ENCODE peak calls at places on chromosome 1, in ten cellular contexts. U, N, G, D, L, I, V, J, Z and R are unnamed samples.

GRCh38 chr1:45684402-45684801 is 1.9 kb downstream of the GPBP1L1 start:
- DNase-seq in U (no peak), N (no peak), G (no peak), D (no peak), L (no peak), I (no peak), V (no peak), J (no peak), Z (no peak), R (no peak)

GRCh38 chr1:93703649-93704048 is 22.0 kb upstream of the BCAR3 start:
- DNase-seq in U (no peak), N (no peak), G (no peak), D (peak; percentile 25), L (no peak), I (no peak), V (peak; percentile 26), J (no peak), Z (no peak), R (no peak)

GRCh38 chr1:51313268-51313852 is 17.0 kb downstream of the TTC39A start:
- DNase-seq in U (no peak), N (no peak), G (peak; percentile 27), D (peak; percentile 39), L (no peak), I (no peak), V (no peak), J (no peak), Z (no peak), R (no peak)

GRCh38 chr1:1782399-1783221 is 4.3 kb upstream of the NADK start:
- DNase-seq in U (peak; percentile 79), N (peak; percentile 89), G (peak; percentile 35), D (peak; percentile 80), L (peak; percentile 31), I (peak; percentile 55), V (peak; percentile 80), J (peak; percentile 69), Z (no peak), R (peak; percentile 31)

GRCh38 chr1:204363335-204364114 is 3.8 kb upstream of the PLEKHA6 start:
- DNase-seq in U (peak; percentile 91), N (peak; percentile 85), G (peak; percentile 84), D (peak; percentile 92), L (peak; percentile 43), I (peak; percentile 37), V (peak; percentile 54), J (peak; percentile 82), Z (peak; percentile 56), R (peak; percentile 55)

GRCh38 chr1:180515857-180516388 is 13.5 kb upstream of the ACBD6 start:
- DNase-seq in U (peak; percentile 63), N (no peak), G (peak; percentile 89), D (peak; percentile 95), L (peak; percentile 37), I (peak; percentile 37), V (peak; percentile 54), J (peak; percentile 69), Z (peak; percentile 86), R (peak; percentile 23)

GRCh38 chr1:37234941-37235418 is 200.7 kb upstream of the GRIK3 start:
- DNase-seq in U (peak; percentile 52), N (no peak), G (peak; percentile 92), D (no peak), L (no peak), I (no peak), V (no peak), J (no peak), Z (no peak), R (no peak)

GRCh38 chr1:45929257-45929687 is 125.9 kb downstream of the MAST2 start:
- DNase-seq in U (no peak), N (no peak), G (peak; percentile 20), D (peak; percentile 5), L (no peak), I (no peak), V (peak; percentile 21), J (no peak), Z (no peak), R (no peak)

GRCh38 chr1:36511804-36512798 is 29.4 kb upstream of the CSF3R start:
- DNase-seq in U (no peak), N (no peak), G (no peak), D (peak; percentile 56), L (no peak), I (no peak), V (peak; percentile 29), J (no peak), Z (peak; percentile 10), R (no peak)

GRCh38 chr1:70227439-70227838 is 6.3 kb downstream of the SRSF11 start:
- DNase-seq in U (no peak), N (no peak), G (no peak), D (no peak), L (no peak), I (no peak), V (no peak), J (no peak), Z (no peak), R (no peak)

GRCh38 chr1:119689511-119689910 is 22.2 kb upstream of the PHGDH start:
- DNase-seq in U (no peak), N (no peak), G (peak; percentile 17), D (no peak), L (no peak), I (no peak), V (no peak), J (no peak), Z (no peak), R (no peak)

GRCh38 chr1:20429296-20429695 is 56.7 kb downstream of the CAMK2N1 start:
- DNase-seq in U (no peak), N (no peak), G (no peak), D (no peak), L (no peak), I (no peak), V (no peak), J (no peak), Z (no peak), R (no peak)

GRCh38 chr1:45971922-45972321 is 160.5 kb downstream of the PIK3R3 start:
- DNase-seq in U (no peak), N (no peak), G (no peak), D (no peak), L (no peak), I (no peak), V (no peak), J (no peak), Z (no peak), R (no peak)

GRCh38 chr1:31588751-31589515 is 12.6 kb downstream of the TINAGL1 start:
- DNase-seq in U (peak; percentile 80), N (peak; percentile 84), G (peak; percentile 51), D (no peak), L (no peak), I (no peak), V (peak; percentile 77), J (no peak), Z (no peak), R (no peak)

GRCh38 chr1:108570128-108570527 is 10.2 kb downstream of the EEIG2 start:
- DNase-seq in U (no peak), N (no peak), G (peak; percentile 33), D (peak; percentile 42), L (no peak), I (no peak), V (no peak), J (no peak), Z (no peak), R (no peak)
- TF ChIP-seq CTCF in U (peak; percentile 76), N (no peak), G (peak; percentile 46), D (peak; percentile 34), L (peak; percentile 34), I (no peak), V (peak; percentile 65), J (peak; percentile 57), Z (peak; percentile 46), R (peak; percentile 61)

GRCh38 chr1:29341936-29342335 is 105.6 kb downstream of the PTPRU start:
- DNase-seq in U (no peak), N (no peak), G (no peak), D (peak; percentile 6), L (no peak), I (no peak), V (no peak), J (no peak), Z (no peak), R (no peak)
- TF ChIP-seq CTCF in U (peak; percentile 19), N (no peak), G (peak; percentile 32), D (no peak), L (no peak), I (no peak), V (no peak), J (no peak), Z (no peak), R (no peak)

GRCh38 chr1:223363057-223363855 is 720 bp downstream of the SUSD4 start:
- DNase-seq in U (peak; percentile 76), N (peak; percentile 79), G (peak; percentile 61), D (no peak), L (peak; percentile 24), I (no peak), V (peak; percentile 10), J (peak; percentile 51), Z (no peak), R (no peak)

GRCh38 chr1:223363856-223364684 is at the start of gene SUSD4:
- DNase-seq in U (peak; percentile 72), N (peak; percentile 87), G (peak; percentile 90), D (no peak), L (peak; percentile 59), I (no peak), V (peak; percentile 54), J (peak; percentile 76), Z (no peak), R (no peak)

GRCh38 chr1:223355699-223356098 is 8.3 kb downstream of the SUSD4 start:
- DNase-seq in U (no peak), N (no peak), G (no peak), D (peak; percentile 36), L (no peak), I (no peak), V (no peak), J (no peak), Z (no peak), R (no peak)

GRCh38 chr1:223353939-223354338 is 10.0 kb downstream of the SUSD4 start:
- DNase-seq in U (no peak), N (no peak), G (no peak), D (no peak), L (no peak), I (no peak), V (no peak), J (no peak), Z (no peak), R (no peak)

GRCh38 chr1:223358826-223359225 is 5.2 kb downstream of the SUSD4 start:
- DNase-seq in U (no peak), N (no peak), G (peak; percentile 24), D (peak; percentile 58), L (no peak), I (no peak), V (no peak), J (no peak), Z (no peak), R (no peak)
- TF ChIP-seq CTCF in U (peak; percentile 35), N (no peak), G (no peak), D (peak; percentile 24), L (no peak), I (no peak), V (peak; percentile 47), J (no peak), Z (no peak), R (no peak)

DNA sequence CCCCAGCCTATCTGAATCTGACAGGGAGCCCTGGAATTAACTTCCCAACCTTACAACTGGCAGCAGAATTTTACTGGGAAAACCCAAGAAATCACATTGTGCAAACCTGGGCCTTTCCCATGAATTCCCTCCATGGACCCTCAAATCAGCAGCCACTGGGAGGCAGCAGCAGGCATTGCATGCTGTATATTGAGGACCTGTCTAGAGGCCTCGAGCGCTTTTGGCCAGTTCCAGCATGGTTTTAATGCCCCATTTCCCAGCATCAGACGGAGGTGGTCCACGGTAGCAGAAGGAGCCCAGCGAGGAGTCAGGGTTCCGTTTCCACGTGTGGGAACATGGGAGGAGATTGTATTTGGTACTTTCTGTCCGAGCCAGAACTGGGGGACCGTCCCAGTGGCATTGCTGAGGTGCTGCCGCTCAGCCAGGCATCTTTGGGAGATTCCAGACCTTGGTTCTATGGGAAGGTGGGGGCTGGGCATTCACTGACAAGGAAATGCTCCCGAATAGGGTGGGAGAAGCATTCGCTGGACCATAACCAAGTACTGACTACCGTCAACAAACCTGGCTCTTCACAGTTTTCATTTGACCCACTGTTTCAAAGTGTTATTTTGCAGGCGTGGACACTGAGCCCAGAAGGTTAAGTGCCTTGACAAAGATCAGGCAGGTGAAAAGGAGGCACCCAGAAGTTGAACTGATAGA is 15.9 kb downstream of the BMP8A start:
- DNase-seq in U (no peak), N (no peak), G (peak; percentile 71), D (no peak), L (no peak), I (no peak), V (no peak), J (no peak), Z (no peak), R (no peak)
- TF ChIP-seq CTCF in U (peak; percentile 70), N (no peak), G (peak; percentile 59), D (no peak), L (peak; percentile 43), I (no peak), V (no peak), J (no peak), Z (peak; percentile 42), R (no peak)